ENCODE peak calls at places on chromosomes 16 and 17, in six cellular contexts. X, V, M, A, O and D are unnamed samples. For H3K9me3 and H3K4me1, the result is how much of the 10 kb centered on the place peaks cover.

GRCh38 chr17:1038459-1039118 is 41.7 kb downstream of the TIMM22 start:
- DNase-seq in X (peak), A (no peak), V (no peak), O (no peak), M (no peak), D (no peak)

GRCh38 chr17:45172541-45173286 is 11.0 kb downstream of the HEXIM2 start:
- DNase-seq in O (peak), V (no peak), A (peak), X (peak), M (peak), D (peak)

GRCh38 chr17:51260960-51261958 is 913 bp downstream of the UTP18 start:
- DNase-seq in O (peak), A (no peak), X (peak), V (peak), M (no peak), D (peak)

GRCh38 chr16:71899171-71899570 is 3.8 kb downstream of the IST1 start:
- DNase-seq in V (no peak), M (no peak), A (no peak), O (no peak), X (no peak), D (no peak)

GRCh38 chr16:11791144-11791828 is 5.8 kb downstream of the ZC3H7A start:
- DNase-seq in M (no peak), X (peak), V (peak), A (no peak), O (no peak), D (no peak)

GRCh38 chr17:3956558-3956957 is 7.7 kb downstream of the ATP2A3 start:
- DNase-seq in X (no peak), M (no peak), V (no peak), A (no peak), O (no peak), D (no peak)

GRCh38 chr16:50507397-50507796 is 40.8 kb upstream of the NKD1 start:
- DNase-seq in A (no peak), M (no peak), V (no peak), O (no peak), X (no peak), D (no peak)

GRCh38 chr16:85515830-85516397 is 97.2 kb upstream of the GSE1 start:
- DNase-seq in M (no peak), A (no peak), O (no peak), X (no peak), V (peak), D (no peak)

GRCh38 chr17:48998557-48999440 is 1.6 kb downstream of the IGF2BP1 start:
- DNase-seq in A (no peak), O (peak), V (peak), M (peak), X (peak), D (peak)

GRCh38 chr16:64615647-64616280 is 506.1 kb downstream of the CDH11 start:
- DNase-seq in O (peak), V (peak), A (no peak), X (peak), M (no peak), D (no peak)

GRCh38 chr16:59878999-59879398 is 1144.9 kb upstream of the GOT2 start:
- DNase-seq in A (no peak), X (no peak), V (no peak), O (peak), M (peak), D (no peak)

GRCh38 chr16:4403133-4403949 is 13.1 kb downstream of the CORO7 start:
- DNase-seq in M (no peak), V (no peak), A (no peak), O (no peak), X (no peak), D (peak)

GRCh38 chr16:11432856-11433395 is 87.7 kb downstream of the RMI2 start:
- DNase-seq in A (no peak), V (no peak), O (no peak), X (no peak), M (no peak), D (no peak)

GRCh38 chr16:2897110-2897509 is 14.1 kb downstream of the FLYWCH2 start:
- DNase-seq in M (no peak), X (no peak), A (no peak), V (no peak), O (no peak), D (no peak)

GRCh38 chr17:72693956-72694355 is 398.5 kb downstream of the SLC39A11 start:
- DNase-seq in M (no peak), X (no peak), O (no peak), A (no peak), V (no peak), D (no peak)

GRCh38 chr16:87604572-87605135 is 2.3 kb downstream of the JPH3 start:
- DNase-seq in V (no peak), M (no peak), X (no peak), O (no peak), A (no peak), D (no peak)

GRCh38 chr16:24988137-24988535 is 27.0 kb downstream of the ARHGAP17 start:
- DNase-seq in M (no peak), O (peak), X (no peak), V (no peak), A (no peak), D (no peak)
- H3K27ac ChIP-seq in M (peak), O (peak), X (no peak), V (peak), A (no peak), D (peak)

DNA sequence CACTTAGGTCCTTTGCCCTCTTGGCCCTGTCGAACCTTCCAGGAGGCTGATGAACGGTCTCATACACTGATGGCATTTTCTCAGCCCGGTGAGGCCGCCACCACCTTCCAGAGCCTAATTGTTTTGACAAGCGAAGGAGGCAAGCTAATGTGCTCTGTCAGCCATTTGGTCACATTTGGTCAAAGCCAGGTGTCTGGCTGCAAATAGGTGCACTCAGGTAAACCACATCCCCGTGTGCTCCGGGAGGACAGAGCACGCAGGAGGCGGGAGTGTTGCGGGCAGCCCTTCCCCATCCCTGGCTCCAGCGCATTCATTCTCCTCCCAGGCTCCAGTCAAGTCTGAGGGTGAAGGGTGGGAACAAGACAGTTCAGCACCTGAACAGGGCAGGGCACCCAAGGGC is 240.1 kb downstream of the MSI2 start:
- DNase-seq in M (no peak), V (no peak), X (no peak), A (no peak), O (no peak), D (no peak)
- H3K9me3 ChIP-seq in M (under half), V (under half), X (under half), A (under half), O (under half), D (under half)

DNA sequence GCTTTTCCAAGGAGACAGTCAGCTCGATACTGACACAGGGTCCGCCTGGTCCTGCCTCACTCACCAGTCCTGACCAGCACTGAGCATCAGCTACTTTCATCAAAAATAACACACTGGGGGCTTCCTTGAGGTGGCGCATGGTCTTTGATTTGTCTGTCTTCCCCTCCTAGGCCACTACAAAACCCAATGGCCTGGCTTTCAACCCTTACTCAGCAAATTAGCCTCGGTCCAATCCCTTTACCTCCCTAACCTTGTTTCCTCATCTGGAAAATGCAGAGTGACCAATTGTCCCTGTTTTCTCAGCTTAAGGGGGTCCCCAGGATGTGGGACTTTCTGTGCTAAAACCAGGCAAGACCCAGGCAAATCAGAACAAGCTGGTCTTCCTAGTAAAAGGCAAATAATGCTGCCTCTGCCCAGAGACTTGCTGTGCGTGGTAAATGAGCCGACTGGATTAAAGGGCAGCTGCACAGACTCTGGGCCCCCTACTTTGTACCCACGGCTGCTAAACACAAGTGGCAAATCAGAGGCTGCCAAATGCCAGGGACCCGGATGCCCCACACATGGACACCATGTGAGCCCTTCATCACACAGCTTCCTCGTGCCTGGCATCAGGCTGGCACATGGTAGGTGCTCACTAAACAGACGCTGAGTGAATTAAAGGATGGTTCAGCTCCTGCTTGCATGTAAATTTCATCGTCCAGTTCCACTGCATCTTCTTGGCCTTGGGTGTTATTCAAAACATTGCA is 31.2 kb upstream of the CMIP start:
- DNase-seq in A (no peak), M (no peak), V (no peak), X (no peak), O (no peak), D (no peak)
- H3K4me1 ChIP-seq in A (under half), M (half or more), V (under half), X (under half), O (under half), D (under half)

GRCh38 chr17:55246583-55246982 is 18.2 kb upstream of the HLF start:
- DNase-seq in A (no peak), V (no peak), M (no peak), X (no peak), O (no peak), D (no peak)

GRCh38 chr17:55242481-55242880 is 22.3 kb upstream of the HLF start:
- DNase-seq in M (no peak), O (no peak), X (no peak), A (no peak), V (no peak), D (no peak)

GRCh38 chr17:55249861-55250260 is 14.9 kb upstream of the HLF start:
- DNase-seq in M (no peak), A (no peak), V (no peak), O (no peak), X (no peak), D (no peak)

GRCh38 chr17:55245986-55246385 is 18.8 kb upstream of the HLF start:
- DNase-seq in M (no peak), V (no peak), X (no peak), O (no peak), A (no peak), D (no peak)

GRCh38 chr17:55248077-55248476 is 16.7 kb upstream of the HLF start:
- DNase-seq in V (no peak), X (no peak), M (no peak), A (no peak), O (no peak), D (no peak)
- H3K27ac ChIP-seq in V (no peak), X (no peak), M (no peak), A (no peak), O (no peak), D (no peak)

DNA sequence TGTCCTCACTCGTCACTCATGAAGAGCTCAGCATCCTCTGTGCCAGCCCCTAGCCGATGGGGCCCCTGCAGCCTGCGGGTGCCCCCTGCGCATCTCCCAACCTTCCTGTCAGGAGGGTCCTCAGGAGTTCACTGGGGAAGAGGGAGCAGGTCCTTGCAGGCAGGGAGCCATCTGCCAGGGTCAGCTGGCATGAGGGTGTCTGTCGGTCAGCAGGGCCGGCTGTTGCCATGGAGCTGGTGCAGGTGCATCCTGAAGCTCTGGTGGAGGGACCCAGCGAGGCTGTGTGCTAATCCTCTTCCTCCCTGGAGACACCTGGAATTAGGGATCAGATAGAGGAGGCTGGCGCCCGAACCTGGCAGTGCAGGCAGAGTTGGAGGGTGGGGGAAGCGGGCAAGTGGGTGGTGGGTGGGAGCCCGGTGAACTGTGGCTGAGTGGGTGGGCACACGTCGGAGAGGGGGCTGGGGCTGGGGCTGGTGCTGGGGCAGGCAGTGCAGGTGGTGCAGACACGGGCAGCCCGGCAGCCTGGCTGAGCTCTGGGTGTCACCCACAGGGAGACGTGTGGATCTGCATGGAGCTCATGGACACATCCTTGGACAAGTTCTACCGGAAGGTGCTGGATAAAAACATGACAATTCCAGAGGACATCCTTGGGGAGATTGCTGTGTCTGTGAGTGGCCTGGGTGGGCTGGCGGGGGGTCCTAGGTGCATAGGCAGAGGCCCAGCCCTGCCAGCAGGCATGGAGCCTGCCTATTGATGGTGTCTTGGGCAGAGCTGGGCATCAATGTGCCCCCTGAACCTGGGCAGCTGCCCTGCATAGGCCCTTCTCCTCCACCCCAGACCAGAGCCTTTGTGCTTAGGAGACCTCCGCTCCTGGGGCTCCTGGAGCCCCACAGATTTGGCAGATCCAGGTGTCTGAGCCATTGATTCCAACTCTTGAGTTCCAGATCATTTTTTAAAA is 17.4 kb downstream of the MAP2K3 start:
- DNase-seq in O (no peak), X (no peak), M (no peak), V (no peak), A (no peak), D (no peak)
- H3K9me3 ChIP-seq in O (under half), X (under half), M (under half), V (under half), A (under half), D (under half)

GRCh38 chr16:15970202-15970601 is 20.8 kb downstream of the ABCC1 start:
- DNase-seq in O (no peak), A (no peak), X (peak), V (no peak), M (peak), D (no peak)
- H3K4me1 ChIP-seq in O (under half), A (under half), X (under half), V (under half), M (half or more), D (half or more)